ENCODE peak calls at places on chromosomes 12 and 14, in five cellular contexts. P is CD8-positive, alpha-beta memory T cell; J is CD4-positive, CD25-positive, alpha-beta regulatory T cell; F is neuronal stem cell; T is testis. U is an unnamed sample.

GRCh38 chr12:92108651-92109050 is 37.0 kb downstream of the BTG1 start:
- DNase-seq in P (no peak), J (no peak), F (no peak), T (no peak), U (peak; percentile 83)

GRCh38 chr12:67355428-67356385 is 86.5 kb downstream of the CAND1 start:
- DNase-seq in P (peak; percentile 43), J (peak; percentile 70), F (peak; percentile 51), T (peak; percentile 19), U (no peak)

GRCh38 chr12:89252284-89252683 is 100.0 kb downstream of the DUSP6 start:
- DNase-seq in P (no peak), J (no peak), F (no peak), T (no peak), U (no peak)

GRCh38 chr12:50635356-50635755 is 128.5 kb upstream of the ATF1 start:
- DNase-seq in P (no peak), J (no peak), F (no peak), T (no peak), U (no peak)

GRCh38 chr12:58293308-58293983 is 352.1 kb downstream of the ATP23 start:
- DNase-seq in P (no peak), J (no peak), F (no peak), T (no peak), U (no peak)

GRCh38 chr14:80136358-80136757 is 74.9 kb downstream of the DIO2 start:
- DNase-seq in P (no peak), J (peak; percentile 6), F (peak; percentile 15), T (no peak), U (no peak)

GRCh38 chr14:24372701-24373416 is 4.9 kb downstream of the NFATC4 start:
- DNase-seq in P (no peak), J (no peak), F (no peak), T (no peak), U (no peak)

GRCh38 chr12:68641138-68641537 is 30.4 kb downstream of the RAP1B start:
- DNase-seq in P (peak; percentile 36), J (peak; percentile 75), F (no peak), T (no peak), U (no peak)

GRCh38 chr12:91590991-91591987 is 408.7 kb upstream of the DCN start:
- DNase-seq in P (no peak), J (no peak), F (no peak), T (no peak), U (no peak)

GRCh38 chr14:32354716-32355115 is 25.6 kb downstream of the AKAP6 start:
- DNase-seq in P (no peak), J (no peak), F (no peak), T (no peak), U (no peak)

GRCh38 chr14:55339770-55340169 is 68.5 kb downstream of the FBXO34 start:
- DNase-seq in P (no peak), J (peak; percentile 29), F (no peak), T (no peak), U (no peak)

GRCh38 chr12:71214511-71215285 is 56.9 kb upstream of the TSPAN8 start:
- DNase-seq in P (no peak), J (no peak), F (peak; percentile 48), T (no peak), U (no peak)

GRCh38 chr12:112904571-112904970 is 2.2 kb upstream of the OAS1 start:
- DNase-seq in P (no peak), J (peak; percentile 26), F (no peak), T (no peak), U (no peak)

GRCh38 chr12:22733756-22734155 is 108.8 kb downstream of the ETNK1 start:
- DNase-seq in P (no peak), J (no peak), F (no peak), T (no peak), U (no peak)

GRCh38 chr12:20211537-20211936 is 156.8 kb upstream of the PDE3A start:
- DNase-seq in P (no peak), J (no peak), F (no peak), T (no peak), U (no peak)

GRCh38 chr14:35687335-35687939 is 121.7 kb downstream of the RALGAPA1 start:
- DNase-seq in P (peak; percentile 0), J (peak; percentile 58), F (peak; percentile 35), T (peak; percentile 46), U (no peak)

GRCh38 chr14:66082009-66082408 is 404.2 kb upstream of the CCDC196 start:
- DNase-seq in P (no peak), J (no peak), F (no peak), T (no peak), U (no peak)

GRCh38 chr12:12897286-12897685 is 5.9 kb downstream of the GPRC5A start:
- DNase-seq in P (no peak), J (no peak), F (no peak), T (no peak), U (no peak)

GRCh38 chr12:71719647-71720370 is 33.9 kb downstream of the TMEM19 start:
- DNase-seq in P (no peak), J (no peak), F (no peak), T (no peak), U (no peak)

GRCh38 chr14:94375552-94376107 is 12.8 kb downstream of the SERPINA1 start:
- DNase-seq in P (no peak), J (no peak), F (no peak), T (no peak), U (peak; percentile 25)

GRCh38 chr12:14384783-14385638 is 19.5 kb downstream of the ATF7IP start:
- DNase-seq in P (peak; percentile 78), J (peak; percentile 94), F (peak; percentile 92), T (peak; percentile 84), U (peak; percentile 61)

GRCh38 chr14:74198441-74199234 is 40.6 kb upstream of the VSX2 start:
- DNase-seq in P (no peak), J (no peak), F (no peak), T (no peak), U (no peak)

GRCh38 chr12:22312336-22312735 is 22.2 kb downstream of the ST8SIA1 start:
- DNase-seq in P (no peak), J (no peak), F (no peak), T (peak; percentile 50), U (no peak)

GRCh38 chr14:37810094-37810801 is 214.8 kb downstream of the TTC6 start:
- DNase-seq in P (no peak), J (no peak), F (no peak), T (no peak), U (no peak)

GRCh38 chr12:34219046-34219770 is 196.9 kb downstream of the ALG10 start:
- DNase-seq in P (peak; percentile 2), J (no peak), F (peak; percentile 1), T (no peak), U (no peak)

GRCh38 chr14:103205541-103205906 is 82.3 kb downstream of the TNFAIP2 start:
- DNase-seq in P (no peak), J (no peak), F (no peak), T (no peak), U (peak; percentile 59)

DNA sequence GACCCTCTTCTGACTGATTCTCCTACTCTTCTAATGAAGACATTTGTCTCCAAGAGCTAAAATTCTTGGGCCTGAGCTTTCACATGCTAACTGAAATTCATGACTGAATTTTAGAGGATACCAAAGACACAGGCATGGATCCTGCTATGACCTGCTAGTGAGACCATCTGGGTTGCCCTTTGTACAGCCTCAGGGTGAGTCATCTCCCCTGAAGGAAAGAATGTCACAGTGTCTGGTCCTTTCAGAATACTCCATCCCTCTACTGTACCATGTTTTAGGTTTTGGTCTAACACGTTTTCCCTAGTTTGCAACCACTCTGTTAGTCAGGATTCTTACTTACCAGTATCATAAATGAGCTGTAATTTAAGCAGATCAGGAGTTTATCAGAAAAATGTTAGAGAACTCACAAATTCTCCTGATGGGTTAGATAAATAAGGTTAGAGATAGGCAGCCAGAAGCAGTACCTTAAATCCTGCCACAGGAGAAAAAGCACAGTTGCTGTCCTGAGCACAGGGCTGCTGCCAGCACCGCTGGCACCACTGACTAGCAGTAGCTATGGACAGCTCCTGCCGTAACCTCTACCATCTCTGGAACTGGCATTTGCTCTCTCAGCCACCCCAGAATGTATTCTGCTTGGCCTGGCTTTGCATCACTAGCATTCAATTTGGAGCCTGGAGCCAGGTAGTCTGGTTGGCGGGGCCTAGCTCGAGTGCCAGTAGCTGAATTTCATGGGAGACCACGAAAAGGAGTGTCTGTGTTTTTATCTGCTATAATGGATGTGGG is 127.6 kb downstream of the ANO6 start:
- DNase-seq in P (no peak), J (no peak), F (no peak), T (no peak), U (no peak)
- H3K9me3 ChIP-seq in P (no peaks in the 10 kb centered on the region), J (no peaks in the 10 kb centered on the region), F (no peaks in the 10 kb centered on the region), T (no peaks in the 10 kb centered on the region), U (no peaks in the 10 kb centered on the region)

DNA sequence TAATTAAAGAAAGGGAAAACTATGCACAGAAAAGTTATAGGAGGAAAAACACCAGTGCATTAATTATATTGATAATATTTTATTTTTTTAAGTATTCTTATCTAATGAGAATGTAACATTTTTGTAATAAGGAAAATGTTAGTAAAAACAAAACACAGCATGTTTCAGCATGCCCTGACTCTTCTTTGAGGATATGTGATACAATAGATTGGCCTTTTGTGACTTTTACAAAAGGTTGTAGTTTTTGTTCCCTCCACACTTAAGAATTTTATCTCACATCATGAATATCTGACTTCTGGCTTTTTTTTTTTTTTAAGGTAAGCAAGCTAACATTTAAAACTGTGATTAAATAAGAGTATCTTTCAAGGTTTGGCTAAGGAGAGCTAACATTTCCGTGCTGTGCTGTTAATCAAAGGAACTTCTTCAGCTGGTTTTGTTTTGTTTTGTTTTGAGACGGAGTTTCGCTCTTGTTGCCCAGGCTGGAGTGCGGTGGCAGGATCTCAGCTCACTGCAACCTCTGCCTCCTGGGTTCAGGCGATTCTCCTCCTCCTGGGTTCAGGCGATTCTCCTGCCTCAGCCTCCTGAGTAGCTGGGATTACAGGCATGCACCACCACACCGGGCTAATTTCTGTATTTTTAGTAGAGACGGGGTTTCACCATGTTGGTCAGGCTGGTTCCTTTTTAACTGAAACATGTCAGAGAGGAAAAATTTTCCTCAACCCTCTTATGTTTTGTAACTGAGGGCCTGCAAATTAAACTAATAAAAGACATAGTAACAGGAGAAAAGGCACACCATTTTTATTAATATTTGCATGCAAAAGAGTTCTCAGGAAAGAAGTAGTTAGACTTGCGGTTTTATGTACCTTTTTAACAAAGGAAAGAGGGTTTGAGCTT is 30.7 kb upstream of the RESF1 start:
- DNase-seq in P (peak; percentile 58), J (peak; percentile 57), F (no peak), T (no peak), U (no peak)
- H3K27ac ChIP-seq in P (no peak overlapping the region), J (peak overlapping the region; percentile 70), F (no peak overlapping the region), T (no peak overlapping the region), U (no peak overlapping the region)

GRCh38 chr14:39417014-39417413 is 15.2 kb downstream of the FBXO33 start:
- DNase-seq in P (no peak), J (no peak), F (no peak), T (no peak), U (no peak)
- H3K9me3 ChIP-seq in P (peaks cover 10% of the 10 kb centered on the region), J (peaks cover 19% of the 10 kb centered on the region), F (peaks cover 9% of the 10 kb centered on the region), T (no peaks in the 10 kb centered on the region), U (no peaks in the 10 kb centered on the region)

DNA sequence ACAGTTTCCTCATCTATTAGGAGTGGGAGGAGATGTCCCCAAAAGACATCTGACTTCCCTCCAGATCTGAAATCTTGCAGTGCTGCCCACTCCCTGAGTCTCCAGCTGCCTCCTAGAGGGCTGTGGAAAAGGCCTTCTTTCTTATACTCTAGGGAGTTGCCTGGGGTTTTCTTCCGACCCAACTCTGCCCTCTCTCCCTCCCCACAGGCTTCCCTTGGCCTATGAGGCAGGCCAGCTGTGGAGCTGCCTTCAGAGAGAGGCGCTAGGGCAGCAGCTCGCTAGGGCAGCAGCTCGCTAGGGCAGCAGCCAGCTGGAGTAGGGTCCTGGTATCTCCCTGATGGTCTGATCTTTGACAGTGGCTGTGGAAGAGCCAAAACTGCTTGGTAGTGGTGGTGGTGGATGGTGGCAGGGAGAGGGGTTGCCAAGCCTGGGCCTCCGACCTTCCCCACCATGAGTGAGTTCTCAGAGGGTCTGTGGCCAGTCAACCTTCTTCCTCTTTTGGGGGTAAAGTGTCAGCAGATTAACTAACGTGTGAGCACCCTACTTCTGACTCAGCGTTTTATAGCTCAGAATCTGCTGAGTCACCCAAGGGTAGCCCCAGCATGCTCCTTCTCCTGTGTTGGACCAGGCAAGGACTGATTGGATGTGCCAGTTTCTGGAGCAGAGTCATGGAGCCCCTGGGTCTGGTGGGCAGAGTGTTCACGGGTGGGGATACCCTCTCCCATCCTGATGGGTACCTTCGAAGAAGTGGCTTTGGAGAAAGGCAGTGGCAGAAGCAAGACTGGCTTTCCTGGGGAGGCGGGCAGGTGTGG is 2.3 kb downstream of the SLC48A1 start:
- DNase-seq in P (no peak), J (no peak), F (no peak), T (no peak), U (peak; percentile 69)
- H3K27ac ChIP-seq in P (peak overlapping the region; percentile 74), J (no peak overlapping the region), F (no peak overlapping the region), T (no peak overlapping the region), U (peak overlapping the region; percentile 62)